ENCODE peak calls at places on chromosome 1, in five cellular contexts. One of them, this sample, is unnamed.

GRCh38 chr1:35264861-35265260 is 3.6 kb upstream of the ZMYM4 start:
- DNase-seq in tibial artery: no peak
- DNase-seq in tibial nerve: no peak
- DNase-seq in PC-3: peak; percentile 67
- DNase-seq in ovary: peak; percentile 42
- DNase-seq in this sample: peak; percentile 50

GRCh38 chr1:78045600-78045849 is 241 bp upstream of the GIPC2 start:
- DNase-seq in tibial artery: no peak
- DNase-seq in tibial nerve: no peak
- DNase-seq in PC-3: no peak
- DNase-seq in ovary: peak; percentile 23
- DNase-seq in this sample: no peak

GRCh38 chr1:38784452-38785284 is 74.9 kb downstream of the RRAGC start:
- DNase-seq in tibial artery: no peak
- DNase-seq in tibial nerve: no peak
- DNase-seq in PC-3: no peak
- DNase-seq in ovary: no peak
- DNase-seq in this sample: no peak

GRCh38 chr1:90716552-90717355 is at the start of gene BARHL2:
- DNase-seq in tibial artery: no peak
- DNase-seq in tibial nerve: no peak
- DNase-seq in PC-3: no peak
- DNase-seq in ovary: no peak
- DNase-seq in this sample: no peak

GRCh38 chr1:232501856-232502255 is 128.1 kb downstream of the SIPA1L2 start:
- DNase-seq in tibial artery: no peak
- DNase-seq in tibial nerve: no peak
- DNase-seq in PC-3: no peak
- DNase-seq in ovary: no peak
- DNase-seq in this sample: no peak

GRCh38 chr1:155186266-155186954 is 12.8 kb downstream of the TRIM46 start:
- DNase-seq in tibial artery: no peak
- DNase-seq in tibial nerve: no peak
- DNase-seq in PC-3: no peak
- DNase-seq in ovary: no peak
- DNase-seq in this sample: no peak

GRCh38 chr1:193260925-193261324 is 74.5 kb upstream of the B3GALT2 start:
- DNase-seq in tibial artery: no peak
- DNase-seq in tibial nerve: no peak
- DNase-seq in PC-3: no peak
- DNase-seq in ovary: no peak
- DNase-seq in this sample: no peak

GRCh38 chr1:149936992-149937705 is 470 bp upstream of the MTMR11 start:
- DNase-seq in tibial artery: no peak
- DNase-seq in tibial nerve: no peak
- DNase-seq in PC-3: peak; percentile 96
- DNase-seq in ovary: no peak
- DNase-seq in this sample: peak; percentile 94

GRCh38 chr1:243249214-243249613 is 5.9 kb downstream of the CEP170 start:
- DNase-seq in tibial artery: no peak
- DNase-seq in tibial nerve: no peak
- DNase-seq in PC-3: no peak
- DNase-seq in ovary: no peak
- DNase-seq in this sample: no peak

DNA sequence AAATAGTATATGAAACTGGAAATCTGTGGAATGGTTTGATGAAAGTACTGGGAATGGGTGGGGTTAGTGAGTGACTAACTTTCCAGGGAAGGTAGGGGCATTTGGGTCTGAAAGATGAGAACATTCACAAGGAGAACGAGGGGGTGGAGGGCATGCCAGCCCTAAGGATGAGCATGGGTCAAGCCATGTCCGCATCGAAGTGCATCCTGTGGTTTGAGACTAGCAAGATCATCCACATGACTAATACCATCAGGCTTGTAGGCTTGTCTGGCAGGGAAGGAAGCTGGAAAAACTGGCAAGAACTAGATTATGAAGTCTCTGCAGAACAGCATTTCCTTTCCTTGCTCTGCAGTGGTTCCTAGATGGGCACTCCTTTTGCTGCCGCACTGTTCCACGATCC is 70.4 kb upstream of the UBE2U start:
- DNase-seq in tibial artery: no peak
- DNase-seq in tibial nerve: no peak
- DNase-seq in PC-3: peak; percentile 97
- DNase-seq in ovary: no peak
- DNase-seq in this sample: peak; percentile 89
- TF ChIP-seq CTCF in tibial artery: no peak
- TF ChIP-seq CTCF in tibial nerve: no peak
- TF ChIP-seq CTCF in PC-3: no peak
- TF ChIP-seq CTCF in ovary: no peak
- TF ChIP-seq CTCF in this sample: no peak

GRCh38 chr1:205517288-205517687 is 12.8 kb downstream of the CDK18 start:
- DNase-seq in tibial artery: no peak
- DNase-seq in tibial nerve: no peak
- DNase-seq in PC-3: no peak
- DNase-seq in ovary: no peak
- DNase-seq in this sample: no peak

GRCh38 chr1:205517763-205518162 is 13.3 kb downstream of the CDK18 start:
- DNase-seq in tibial artery: no peak
- DNase-seq in tibial nerve: no peak
- DNase-seq in PC-3: no peak
- DNase-seq in ovary: no peak
- DNase-seq in this sample: no peak

GRCh38 chr1:205516362-205516761 is 11.9 kb downstream of the CDK18 start:
- DNase-seq in tibial artery: no peak
- DNase-seq in tibial nerve: no peak
- DNase-seq in PC-3: no peak
- DNase-seq in ovary: no peak
- DNase-seq in this sample: no peak

GRCh38 chr1:205514211-205515142 is 10.0 kb downstream of the CDK18 start:
- DNase-seq in tibial artery: no peak
- DNase-seq in tibial nerve: no peak
- DNase-seq in PC-3: no peak
- DNase-seq in ovary: no peak
- DNase-seq in this sample: no peak

DNA sequence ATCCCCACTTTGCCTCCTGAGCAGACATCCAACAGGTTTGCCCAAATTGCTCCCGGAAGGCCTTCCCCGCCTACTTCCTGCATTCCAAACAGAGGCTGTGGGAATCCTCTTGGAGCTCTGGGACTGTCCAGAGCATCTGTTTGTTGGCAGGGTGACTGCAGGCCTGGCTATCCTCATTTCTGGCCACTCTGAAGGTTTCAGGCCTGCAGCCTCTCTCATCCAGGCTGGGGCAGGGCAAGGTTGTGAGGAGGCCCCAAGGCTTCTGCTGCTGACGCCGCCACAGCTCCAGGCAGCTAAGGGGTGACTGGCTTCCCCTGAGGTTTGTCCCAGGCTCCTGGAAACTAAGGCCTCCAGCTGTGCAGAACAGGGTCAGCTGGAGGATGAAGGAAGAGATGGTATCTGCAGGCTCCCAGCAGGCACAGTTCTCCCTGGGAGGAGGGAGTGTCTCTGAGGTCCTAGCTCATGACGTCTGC is 11.3 kb downstream of the CDK18 start:
- DNase-seq in tibial artery: no peak
- DNase-seq in tibial nerve: no peak
- DNase-seq in PC-3: no peak
- DNase-seq in ovary: no peak
- DNase-seq in this sample: no peak
- H3K4me3 ChIP-seq in tibial artery: no peak overlapping the region
- H3K4me3 ChIP-seq in tibial nerve: no peak overlapping the region
- H3K4me3 ChIP-seq in PC-3: no peak overlapping the region
- H3K4me3 ChIP-seq in ovary: no peak overlapping the region
- H3K4me3 ChIP-seq in this sample: no peak overlapping the region

DNA sequence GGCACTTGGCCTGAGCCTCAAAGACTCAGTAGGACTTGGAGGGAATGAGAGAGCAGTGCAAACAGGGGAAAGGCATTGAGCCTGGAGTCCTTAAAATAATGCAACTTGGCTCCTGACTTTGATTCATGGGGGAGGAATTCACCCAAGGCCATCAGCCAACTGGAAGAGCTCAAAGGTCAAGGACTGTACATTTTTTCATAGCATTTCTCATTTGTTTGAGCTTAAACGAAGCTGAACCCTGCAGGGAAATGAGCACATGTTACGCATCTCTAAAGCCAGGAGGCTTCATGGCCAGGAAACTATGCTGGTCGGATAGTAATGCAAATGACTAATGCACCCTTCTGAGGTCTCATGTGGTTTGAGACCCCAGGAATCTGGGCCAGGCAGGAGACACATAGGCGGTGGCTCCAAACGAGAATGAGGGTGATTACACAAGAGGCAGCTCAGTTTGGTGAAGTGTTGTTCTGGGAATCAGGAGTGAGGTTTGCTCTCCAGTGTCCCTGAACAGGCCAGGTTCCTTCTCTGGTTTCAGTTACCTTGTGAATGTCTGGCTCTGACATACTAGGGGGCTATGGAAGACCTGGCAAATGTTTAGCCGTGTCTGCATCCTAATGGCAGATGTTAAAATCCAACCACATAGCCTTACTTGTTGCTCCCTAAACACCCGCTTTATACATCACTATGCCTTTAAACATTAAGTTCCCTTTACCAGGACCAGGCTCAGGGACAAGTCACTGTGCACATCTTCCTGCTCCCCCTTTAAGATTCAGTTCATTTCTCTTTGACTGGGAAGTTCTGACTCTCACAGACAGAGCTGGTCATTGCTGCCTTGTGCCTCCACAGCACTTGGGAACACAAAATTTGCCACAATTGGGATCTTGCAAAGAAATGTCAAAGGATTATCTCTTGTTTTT is 503.9 kb upstream of the USP24 start:
- DNase-seq in tibial artery: peak; percentile 85
- DNase-seq in tibial nerve: peak; percentile 48
- DNase-seq in PC-3: peak; percentile 93
- DNase-seq in ovary: peak; percentile 73
- DNase-seq in this sample: peak; percentile 73
- TF ChIP-seq CTCF in tibial artery: no peak
- TF ChIP-seq CTCF in tibial nerve: no peak
- TF ChIP-seq CTCF in PC-3: no peak
- TF ChIP-seq CTCF in ovary: no peak
- TF ChIP-seq CTCF in this sample: no peak

DNA sequence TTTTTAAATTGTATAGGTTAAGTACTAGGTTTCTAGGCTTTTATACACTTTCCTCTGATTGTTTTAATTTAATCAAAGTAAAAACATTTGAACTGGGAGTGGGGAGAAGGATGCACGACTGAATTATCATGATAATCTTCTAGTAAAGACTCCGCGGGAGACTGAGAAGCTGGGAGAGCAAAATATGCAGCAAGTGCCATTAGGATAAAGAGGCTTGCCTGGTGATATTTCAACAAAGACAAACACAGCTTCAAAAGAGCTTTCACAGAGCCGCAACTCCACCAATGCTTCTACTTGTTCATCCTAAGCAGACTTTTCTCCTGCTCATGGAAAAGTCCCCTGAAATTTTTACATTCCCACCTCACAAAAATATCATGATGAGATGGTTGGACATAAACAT is 239.0 kb upstream of the PTBP2 start:
- DNase-seq in tibial artery: no peak
- DNase-seq in tibial nerve: no peak
- DNase-seq in PC-3: no peak
- DNase-seq in ovary: no peak
- DNase-seq in this sample: no peak
- H3K4me3 ChIP-seq in tibial artery: peak overlapping the region; percentile 29
- H3K4me3 ChIP-seq in tibial nerve: no peak overlapping the region
- H3K4me3 ChIP-seq in PC-3: no peak overlapping the region
- H3K4me3 ChIP-seq in ovary: no peak overlapping the region
- H3K4me3 ChIP-seq in this sample: no peak overlapping the region

GRCh38 chr1:159161719-159162026 is 9.7 kb upstream of the CADM3 start:
- DNase-seq in tibial artery: no peak
- DNase-seq in tibial nerve: no peak
- DNase-seq in PC-3: no peak
- DNase-seq in ovary: no peak
- DNase-seq in this sample: no peak

GRCh38 chr1:159162511-159163265 is 8.7 kb upstream of the CADM3 start:
- DNase-seq in tibial artery: no peak
- DNase-seq in tibial nerve: no peak
- DNase-seq in PC-3: peak; percentile 18
- DNase-seq in ovary: no peak
- DNase-seq in this sample: peak; percentile 84

GRCh38 chr1:159163609-159164008 is 7.8 kb upstream of the CADM3 start:
- DNase-seq in tibial artery: no peak
- DNase-seq in tibial nerve: no peak
- DNase-seq in PC-3: no peak
- DNase-seq in ovary: no peak
- DNase-seq in this sample: no peak

DNA sequence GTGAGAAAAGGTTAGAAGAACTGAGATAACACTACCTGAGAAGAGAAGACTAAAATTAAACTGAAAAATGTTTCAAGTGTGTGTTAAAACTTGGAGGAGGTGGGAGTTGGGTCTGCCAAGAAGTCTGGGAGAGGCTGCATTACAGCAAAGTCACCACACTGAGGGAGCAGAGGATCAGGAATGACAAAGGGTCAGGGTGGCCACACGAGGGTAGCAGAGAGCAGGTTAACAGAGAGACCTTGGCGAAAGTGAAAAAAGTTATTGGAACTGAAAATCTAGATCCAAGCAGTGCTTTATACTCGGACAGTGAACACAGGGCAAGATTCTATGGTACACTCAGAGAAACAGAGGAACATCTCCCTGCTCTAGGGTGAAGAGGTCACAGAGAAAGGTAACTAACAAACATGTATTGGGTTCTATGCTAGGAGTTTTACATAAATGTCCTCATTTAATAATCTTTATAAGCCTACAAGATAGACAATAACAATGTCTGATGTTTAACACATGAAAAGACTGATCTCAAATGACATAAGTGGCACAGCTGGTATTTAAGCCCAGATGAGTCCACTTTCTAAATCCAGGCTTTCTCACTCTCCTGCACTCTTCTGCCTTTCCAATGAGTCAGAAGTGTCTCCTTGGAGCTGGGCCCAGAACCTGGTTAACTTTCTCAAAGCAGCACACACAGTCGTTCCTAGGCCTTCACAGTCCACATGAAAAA is 10.3 kb upstream of the CADM3 start:
- DNase-seq in tibial artery: peak; percentile 78
- DNase-seq in tibial nerve: peak; percentile 74
- DNase-seq in PC-3: peak; percentile 89
- DNase-seq in ovary: peak; percentile 53
- DNase-seq in this sample: peak; percentile 86
- TF ChIP-seq CTCF in tibial artery: peak; percentile 96
- TF ChIP-seq CTCF in tibial nerve: peak; percentile 94
- TF ChIP-seq CTCF in PC-3: peak; percentile 100
- TF ChIP-seq CTCF in ovary: peak; percentile 48
- TF ChIP-seq CTCF in this sample: peak; percentile 100

This sample was measured in epithelial cell of esophagus.